ENCODE peak calls at places on chromosomes 6 and 20, in nine cellular contexts. E is HS-5; A is activated T-helper 1 cell treated with Interleukin-2 at 50 U/mL for 16 hours; B is stimulated activated CD8-positive, alpha-beta memory T cell treated with anti-CD3 and anti-CD28 coated beads, Interleukin-15, amount 100 ng/mL, for 24 hours; M is GM23248; R is astrocyte of the cerebellum; O is brain microvascular endothelial cell; C is activated T-cell treated with anti-CD3 and anti-CD28 coated beads for 24 hours; F is SW 1271. S is an unnamed sample.

GRCh38 chr6:4320860-4321259 is 185.5 kb upstream of the ECI2 start:
- DNase-seq in M (peak; percentile 93), A (no peak), B (no peak), F (peak; percentile 75), R (peak; percentile 53), E (peak; percentile 92), O (peak; percentile 92), C (no peak), S (no peak)

GRCh38 chr6:93799226-93799625 is 379.9 kb upstream of the EPHA7 start:
- DNase-seq in F (no peak), E (no peak), M (peak; percentile 26), C (no peak), O (no peak), B (no peak), A (no peak), R (no peak), S (no peak)

GRCh38 chr20:25018841-25019240 is 26.3 kb upstream of the APMAP start:
- DNase-seq in E (no peak), C (no peak), O (no peak), A (no peak), R (no peak), F (no peak), M (no peak), B (no peak), S (no peak)

GRCh38 chr6:52310932-52311331 is 26.4 kb upstream of the MCM3 start:
- DNase-seq in M (no peak), B (no peak), A (no peak), C (no peak), E (no peak), R (no peak), O (no peak), F (no peak), S (no peak)

GRCh38 chr6:165055231-165055630 is 254.2 kb downstream of the C6orf118 start:
- DNase-seq in F (no peak), C (no peak), R (no peak), E (no peak), O (no peak), M (peak; percentile 85), A (no peak), B (no peak), S (no peak)

GRCh38 chr20:19661717-19662637 is 96.1 kb upstream of the RIN2 start:
- DNase-seq in F (peak; percentile 78), A (no peak), B (no peak), E (peak; percentile 49), C (peak; percentile 37), R (peak; percentile 57), O (peak; percentile 71), M (peak; percentile 81), S (peak; percentile 56)

GRCh38 chr20:45725134-45725533 is 3.0 kb downstream of the SPINT4 start:
- DNase-seq in M (no peak), A (no peak), F (no peak), B (no peak), E (no peak), C (no peak), O (no peak), R (no peak), S (no peak)

GRCh38 chr6:128244751-128245405 is 275.5 kb downstream of the PTPRK start:
- DNase-seq in B (no peak), M (no peak), E (no peak), A (no peak), F (no peak), R (no peak), C (no peak), O (peak; percentile 18), S (no peak)

GRCh38 chr20:34475979-34476736 is 40.1 kb upstream of the DYNLRB1 start:
- DNase-seq in O (no peak), F (no peak), A (peak; percentile 4), B (no peak), R (no peak), M (peak; percentile 70), C (peak; percentile 16), E (no peak), S (no peak)

GRCh38 chr20:45311589-45312211 is 3.6 kb upstream of the MATN4 start:
- DNase-seq in E (no peak), R (no peak), C (peak; percentile 53), B (peak; percentile 57), F (peak; percentile 18), A (peak; percentile 30), M (peak; percentile 79), O (no peak), S (peak; percentile 47)

GRCh38 chr20:44204156-44204831 is 6.3 kb downstream of the OSER1 start:
- DNase-seq in R (peak; percentile 89), F (peak; percentile 95), O (peak; percentile 57), A (no peak), E (peak; percentile 95), B (no peak), M (peak; percentile 94), C (no peak), S (peak; percentile 92)

GRCh38 chr6:144151010-144151727 is 852 bp downstream of the STX11 start:
- DNase-seq in A (peak; percentile 43), E (no peak), B (no peak), F (no peak), C (peak; percentile 51), O (no peak), R (no peak), M (peak; percentile 59), S (no peak)

GRCh38 chr6:146914563-146915483 is 289.4 kb upstream of the STXBP5 start:
- DNase-seq in O (peak; percentile 94), C (no peak), M (peak; percentile 97), R (peak; percentile 94), B (no peak), E (peak; percentile 97), F (peak; percentile 81), A (no peak), S (peak; percentile 84)

GRCh38 chr6:39365281-39366074 is 43.0 kb upstream of the KCNK16 start:
- DNase-seq in E (peak; percentile 42), R (no peak), C (no peak), F (no peak), B (no peak), M (peak; percentile 88), O (peak; percentile 78), A (no peak), S (no peak)

GRCh38 chr6:53956068-53956711 is 155.1 kb upstream of the MLIP start:
- DNase-seq in R (peak; percentile 64), M (peak; percentile 68), E (no peak), F (peak; percentile 58), A (no peak), B (no peak), C (no peak), O (peak; percentile 50), S (peak; percentile 72)

GRCh38 chr6:12545141-12545540 is 171.4 kb upstream of the PHACTR1 start:
- DNase-seq in A (no peak), O (no peak), E (no peak), R (no peak), F (no peak), M (no peak), C (no peak), B (no peak), S (no peak)

GRCh38 chr6:128112494-128112893 is 211.6 kb upstream of the THEMIS start:
- DNase-seq in R (no peak), O (no peak), E (no peak), A (no peak), F (no peak), C (no peak), B (no peak), M (no peak), S (no peak)

GRCh38 chr6:79463721-79464120 is 73.5 kb downstream of the LCA5 start:
- DNase-seq in O (no peak), M (no peak), B (no peak), F (no peak), C (no peak), E (no peak), R (no peak), A (no peak), S (peak; percentile 33)

GRCh38 chr6:130970839-130971410 is 92.1 kb downstream of the EPB41L2 start:
- DNase-seq in A (no peak), E (no peak), O (peak; percentile 13), C (no peak), R (no peak), M (no peak), F (no peak), B (no peak), S (no peak)

GRCh38 chr6:20771427-20771826 is 237.2 kb downstream of the CDKAL1 start:
- DNase-seq in E (no peak), B (no peak), F (no peak), O (no peak), C (no peak), R (no peak), M (no peak), A (no peak), S (no peak)

GRCh38 chr20:61875221-61875885 is 190.3 kb downstream of the TAF4 start:
- DNase-seq in F (no peak), E (no peak), R (no peak), A (no peak), B (no peak), M (no peak), C (no peak), O (no peak), S (no peak)

GRCh38 chr6:122712864-122713612 is 66.5 kb upstream of the FABP7 start:
- DNase-seq in M (no peak), E (no peak), C (no peak), R (no peak), A (no peak), F (no peak), B (no peak), O (no peak), S (no peak)

GRCh38 chr20:52425253-52425652 is 233.7 kb upstream of the ZFP64 start:
- DNase-seq in R (no peak), A (no peak), F (no peak), M (peak; percentile 72), B (no peak), E (no peak), O (no peak), C (no peak), S (no peak)

GRCh38 chr20:58099956-58100730 is 128.3 kb downstream of the ANKRD60 start:
- DNase-seq in B (no peak), O (no peak), A (no peak), R (no peak), C (no peak), M (no peak), E (no peak), F (no peak), S (no peak)

GRCh38 chr6:131216277-131216676 is 81.0 kb downstream of the AKAP7 start:
- DNase-seq in O (no peak), M (no peak), A (no peak), E (no peak), C (no peak), R (no peak), F (no peak), B (no peak), S (no peak)

GRCh38 chr20:63850689-63851547 is 10.4 kb upstream of the ABHD16B start:
- DNase-seq in F (no peak), E (no peak), B (no peak), O (no peak), C (peak; percentile 51), A (no peak), R (no peak), M (no peak), S (no peak)

GRCh38 chr6:148835920-148836441 is 89.2 kb downstream of the UST start:
- DNase-seq in O (peak; percentile 27), E (peak; percentile 32), C (peak; percentile 16), B (no peak), R (peak; percentile 78), A (no peak), F (no peak), M (peak; percentile 92), S (no peak)

GRCh38 chr20:19699132-19699971 is 58.7 kb upstream of the RIN2 start:
- DNase-seq in B (no peak), R (peak; percentile 18), F (peak; percentile 83), A (no peak), O (peak; percentile 86), E (peak; percentile 73), M (peak; percentile 79), C (no peak), S (peak; percentile 10)

GRCh38 chr20:6769953-6770831 is 2.7 kb downstream of the BMP2 start:
- DNase-seq in M (peak; percentile 60), A (no peak), C (no peak), B (no peak), F (no peak), O (peak; percentile 14), E (no peak), R (no peak), S (no peak)

S was measured in HCT116.